ENCODE peak calls at places on chromosomes 13 and 19, in four cellular contexts. S, Z, U and O are unnamed samples.
A peak's percentile ranks its signal among the peaks of the same experiment; 100 is the strongest.

GRCh38 chr13:33518442-33518841 is 232.9 kb upstream of the STARD13 start:
- DNase-seq in U (no peak), Z (no peak), S (no peak), O (no peak)

GRCh38 chr19:10269333-10270179 is 1.4 kb upstream of the ICAM1 start:
- DNase-seq in U (peak; percentile 88), Z (peak; percentile 51), S (peak; percentile 33), O (peak; percentile 47)

GRCh38 chr19:36577271-36577996 is 4.3 kb upstream of the ZNF529 start:
- DNase-seq in U (no peak), Z (no peak), S (no peak), O (no peak)

GRCh38 chr13:20460744-20461143 is 64.9 kb downstream of the CRYL1 start:
- DNase-seq in Z (no peak), S (no peak), U (no peak), O (no peak)

GRCh38 chr19:56831279-56831678 is 9.2 kb downstream of the PEG3 start:
- DNase-seq in U (no peak), Z (no peak), S (no peak), O (no peak)

GRCh38 chr13:53064721-53065120 is 36.1 kb downstream of the OLFM4 start:
- DNase-seq in S (no peak), Z (no peak), U (no peak), O (no peak)

GRCh38 chr19:36081385-36081784 is 26.7 kb downstream of the WDR62 start:
- DNase-seq in S (no peak), Z (no peak), U (no peak), O (no peak)

GRCh38 chr19:47315125-47315821 is 5.6 kb downstream of the C5AR1 start:
- DNase-seq in Z (peak; percentile 97), U (peak; percentile 83), S (peak; percentile 65), O (peak; percentile 87)

GRCh38 chr19:19741184-19741583 is 8.3 kb upstream of the ZNF14 start:
- DNase-seq in Z (no peak), S (no peak), U (no peak), O (no peak)

GRCh38 chr13:107124730-107125129 is 556.8 kb upstream of the ARGLU1 start:
- DNase-seq in Z (no peak), U (no peak), S (no peak), O (no peak)

GRCh38 chr13:27171244-27171829 is at the start of gene USP12:
- DNase-seq in Z (no peak), U (peak; percentile 63), S (no peak), O (no peak)

GRCh38 chr13:104740616-104741222 is 1674.5 kb upstream of the SLC10A2 start:
- DNase-seq in S (no peak), U (no peak), Z (no peak), O (no peak)

GRCh38 chr19:38417544-38418506 is 8.2 kb downstream of the RASGRP4 start:
- DNase-seq in U (peak; percentile 92), Z (no peak), S (no peak), O (peak; percentile 66)

GRCh38 chr13:19960673-19961015 is 2.1 kb downstream of the ZMYM2 start:
- DNase-seq in U (no peak), S (no peak), Z (no peak), O (no peak)

GRCh38 chr13:90868321-90868920 is 479.1 kb upstream of the MIR17HG start:
- DNase-seq in S (no peak), U (peak; percentile 63), Z (peak; percentile 3), O (peak; percentile 8)

GRCh38 chr19:12778905-12779161 is 3.5 kb upstream of the HOOK2 start:
- DNase-seq in Z (no peak), U (no peak), S (no peak), O (no peak)

GRCh38 chr13:35388456-35388855 is 88.0 kb downstream of the MAB21L1 start:
- DNase-seq in Z (no peak), U (no peak), S (no peak), O (no peak)

GRCh38 chr19:57620673-57621348 is 6.8 kb downstream of the ZNF134 start:
- DNase-seq in Z (no peak), U (no peak), S (no peak), O (no peak)

GRCh38 chr13:102913924-102914628 is 68.2 kb downstream of the ERCC5 start:
- DNase-seq in S (no peak), Z (no peak), U (no peak), O (no peak)

GRCh38 chr13:30481241-30481760 is 15.6 kb upstream of the HMGB1 start:
- DNase-seq in S (no peak), U (no peak), Z (no peak), O (no peak)

GRCh38 chr13:37068962-37069361 is 9.5 kb upstream of the SUPT20H start:
- DNase-seq in U (no peak), S (no peak), Z (no peak), O (peak; percentile 0)

GRCh38 chr19:39941615-39942507 is 7.4 kb upstream of the FCGBP start:
- DNase-seq in Z (no peak), S (no peak), U (no peak), O (no peak)

GRCh38 chr13:24264976-24265375 is 44.4 kb upstream of the C1QTNF9 start:
- DNase-seq in Z (no peak), S (no peak), U (no peak), O (no peak)
- TF ChIP-seq TCF7L2 in Z (no peak), S (no peak), U (no peak), O (no peak)

GRCh38 chr19:2081873-2082810 is 14.0 kb downstream of the MOB3A start:
- DNase-seq in Z (no peak), S (no peak), U (no peak), O (no peak)
- TF ChIP-seq TCF7L2 in Z (no peak), S (no peak), U (no peak), O (no peak)

GRCh38 chr13:110410000-110410399 is 102.9 kb downstream of the COL4A2 start:
- DNase-seq in Z (no peak), S (no peak), U (no peak), O (no peak)

GRCh38 chr13:110407531-110407930 is 100.4 kb downstream of the COL4A2 start:
- DNase-seq in Z (no peak), U (no peak), S (no peak), O (no peak)

GRCh38 chr13:110407021-110407420 is 99.9 kb downstream of the COL4A2 start:
- DNase-seq in U (no peak), S (no peak), Z (no peak), O (no peak)

GRCh38 chr13:110409581-110409992 is 102.5 kb downstream of the COL4A2 start:
- DNase-seq in S (no peak), U (no peak), Z (no peak), O (no peak)

GRCh38 chr13:110408286-110408685 is 101.2 kb downstream of the COL4A2 start:
- DNase-seq in Z (no peak), S (no peak), U (no peak), O (no peak)
- TF ChIP-seq TCF7L2 in Z (no peak), S (no peak), U (no peak), O (no peak)

GRCh38 chr19:17832443-17833208 is 11.3 kb upstream of the INSL3 start:
- DNase-seq in S (no peak), U (no peak), Z (no peak), O (no peak)

GRCh38 chr19:17829855-17830566 is 8.7 kb upstream of the INSL3 start:
- DNase-seq in U (peak; percentile 87), S (peak; percentile 46), Z (no peak), O (peak; percentile 72)

GRCh38 chr19:17831419-17831888 is 10.1 kb upstream of the INSL3 start:
- DNase-seq in U (no peak), S (no peak), Z (no peak), O (no peak)

GRCh38 chr19:17834350-17835181 is 13.2 kb downstream of the JAK3 start:
- DNase-seq in U (peak; percentile 44), Z (no peak), S (no peak), O (no peak)

DNA sequence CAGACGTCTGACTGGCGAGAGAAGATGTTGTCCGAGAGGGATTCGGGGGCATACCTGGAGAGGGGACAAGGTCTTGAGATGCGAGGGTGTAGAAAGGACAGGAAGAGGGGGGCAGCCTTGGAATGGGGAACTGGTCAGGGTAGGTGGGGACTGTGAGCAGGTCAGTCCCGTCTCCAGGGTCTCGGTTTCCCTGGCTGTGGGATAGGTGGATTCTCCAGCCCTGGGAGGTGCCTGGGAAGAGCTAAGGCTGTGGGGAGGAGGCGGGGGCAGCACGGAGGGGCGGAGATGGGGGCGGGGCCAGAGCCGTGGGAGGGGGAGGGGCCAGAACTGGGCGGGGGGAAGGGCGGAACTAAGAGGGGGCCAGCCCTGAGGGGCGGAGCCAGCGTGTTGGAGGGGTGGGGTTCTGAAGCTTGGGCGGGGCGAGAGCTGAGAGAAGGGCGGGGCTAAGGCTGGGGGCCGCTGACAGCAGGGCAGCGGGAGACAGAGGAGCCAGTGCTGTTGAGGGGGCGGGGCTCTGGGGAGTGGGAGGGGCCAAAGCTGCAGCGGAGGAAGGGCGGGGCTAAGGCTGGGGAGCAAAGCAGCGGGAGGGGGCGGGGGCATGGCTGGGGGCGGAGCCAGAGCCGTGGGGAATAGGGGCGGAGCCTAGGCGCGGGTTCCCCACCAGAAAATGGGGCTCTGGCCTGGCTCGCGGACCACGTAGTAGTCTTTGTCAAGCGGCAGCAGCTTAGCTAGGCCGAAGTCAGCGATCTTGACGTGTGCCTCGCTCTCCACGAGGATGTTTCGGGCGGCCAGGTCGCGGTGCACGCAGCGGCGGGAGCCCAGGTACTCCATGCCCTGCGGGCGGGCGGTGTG is 9.5 kb upstream of the INSL3 start:
- DNase-seq in S (peak; percentile 68), Z (no peak), U (peak; percentile 100), O (peak; percentile 91)
- TF ChIP-seq TCF7L2 in S (no peak), Z (no peak), U (no peak), O (no peak)